ENCODE peak calls at places on chromosomes 1 and 21, in five cellular contexts. One of them, this sample, is unnamed.

GRCh38 chr1:221018415-221018814 is 139.2 kb downstream of the HLX start:
- DNase-seq in GM18507: no peak
- DNase-seq in fibroblast of pulmonary artery: no peak
- DNase-seq in SW 1271: no peak
- DNase-seq in naive thymus-derived CD4-positive, alpha-beta T cell: no peak
- DNase-seq in this sample: no peak

GRCh38 chr21:39676054-39676771 is 63.5 kb downstream of the B3GALT5 start:
- DNase-seq in GM18507: no peak
- DNase-seq in fibroblast of pulmonary artery: peak; percentile 16
- DNase-seq in SW 1271: no peak
- DNase-seq in naive thymus-derived CD4-positive, alpha-beta T cell: no peak
- DNase-seq in this sample: no peak

GRCh38 chr1:217857061-217857460 is 225.9 kb downstream of the SPATA17 start:
- DNase-seq in GM18507: no peak
- DNase-seq in fibroblast of pulmonary artery: peak; percentile 13
- DNase-seq in SW 1271: no peak
- DNase-seq in naive thymus-derived CD4-positive, alpha-beta T cell: no peak
- DNase-seq in this sample: no peak

GRCh38 chr1:115196291-115196690 is 107.0 kb upstream of the TSPAN2 start:
- DNase-seq in GM18507: no peak
- DNase-seq in fibroblast of pulmonary artery: no peak
- DNase-seq in SW 1271: no peak
- DNase-seq in naive thymus-derived CD4-positive, alpha-beta T cell: no peak
- DNase-seq in this sample: no peak

GRCh38 chr1:85334962-85335361 is 58.5 kb upstream of the BCL10 start:
- DNase-seq in GM18507: no peak
- DNase-seq in fibroblast of pulmonary artery: no peak
- DNase-seq in SW 1271: no peak
- DNase-seq in naive thymus-derived CD4-positive, alpha-beta T cell: no peak
- DNase-seq in this sample: peak; percentile 53

GRCh38 chr1:59926381-59927243 is at the start of gene CYP2J2:
- DNase-seq in GM18507: no peak
- DNase-seq in fibroblast of pulmonary artery: peak; percentile 12
- DNase-seq in SW 1271: no peak
- DNase-seq in naive thymus-derived CD4-positive, alpha-beta T cell: peak; percentile 2
- DNase-seq in this sample: peak; percentile 58

GRCh38 chr1:21904725-21905520 is 32.2 kb downstream of the HSPG2 start:
- DNase-seq in GM18507: no peak
- DNase-seq in fibroblast of pulmonary artery: peak; percentile 97
- DNase-seq in SW 1271: no peak
- DNase-seq in naive thymus-derived CD4-positive, alpha-beta T cell: no peak
- DNase-seq in this sample: peak; percentile 76

GRCh38 chr1:99250724-99251123 is 13.6 kb upstream of the PLPPR4 start:
- DNase-seq in GM18507: no peak
- DNase-seq in fibroblast of pulmonary artery: no peak
- DNase-seq in SW 1271: no peak
- DNase-seq in naive thymus-derived CD4-positive, alpha-beta T cell: no peak
- DNase-seq in this sample: no peak